ENCODE peak calls at places on chromosomes 16 and 17, in eight cellular contexts. E, I, N, Q, F, S, W and L are unnamed samples.

GRCh38 chr16:88634141-88634993 is 4.0 kb upstream of the IL17C start:
- DNase-seq in I (no peak), W (no peak), N (peak), S (no peak), E (peak), Q (peak), F (peak), L (peak)

GRCh38 chr16:29641561-29641960 is 21.5 kb upstream of the SPN start:
- DNase-seq in Q (no peak), W (no peak), S (peak), I (no peak), E (no peak), N (no peak), F (no peak), L (no peak)

GRCh38 chr16:71205482-71206131 is 24.9 kb downstream of the HYDIN start:
- DNase-seq in W (no peak), I (no peak), E (no peak), S (no peak), Q (no peak), N (no peak), F (peak), L (no peak)

GRCh38 chr16:57304169-57305061 is 19.9 kb upstream of the PLLP start:
- DNase-seq in N (peak), Q (no peak), S (peak), I (no peak), F (peak), W (peak), E (peak), L (no peak)

GRCh38 chr16:2857451-2858244 is at the start of gene PRSS22:
- DNase-seq in F (no peak), I (no peak), S (no peak), E (no peak), N (peak), Q (no peak), W (no peak), L (no peak)

GRCh38 chr17:9918352-9918751 is 13.3 kb upstream of the RCVRN start:
- DNase-seq in W (no peak), I (no peak), E (no peak), F (no peak), S (no peak), N (no peak), Q (no peak), L (no peak)

GRCh38 chr16:53782148-53782547 is 78.2 kb downstream of the FTO start:
- DNase-seq in S (no peak), N (no peak), F (no peak), E (no peak), I (no peak), W (no peak), Q (no peak), L (no peak)

GRCh38 chr17:31788956-31789355 is 70.1 kb downstream of the COPRS start:
- DNase-seq in N (no peak), F (no peak), E (no peak), I (no peak), W (no peak), Q (no peak), S (no peak), L (no peak)

GRCh38 chr16:83689385-83689831 is 118.4 kb upstream of the HSBP1 start:
- DNase-seq in F (no peak), W (peak), S (no peak), E (peak), I (peak), Q (no peak), N (no peak), L (no peak)

GRCh38 chr16:48384305-48384981 is 770 bp downstream of the SIAH1 start:
- DNase-seq in S (peak), E (peak), N (peak), W (peak), F (peak), I (no peak), Q (no peak), L (peak)

GRCh38 chr17:72205357-72205756 is 84.5 kb downstream of the SOX9 start:
- DNase-seq in E (no peak), W (peak), I (no peak), Q (no peak), S (no peak), F (no peak), N (no peak), L (no peak)

GRCh38 chr16:31537362-31537921 is 9.7 kb downstream of the AHSP start:
- DNase-seq in I (no peak), W (peak), Q (no peak), F (peak), S (no peak), E (no peak), N (no peak), L (no peak)

GRCh38 chr16:57799619-57800212 is 2.6 kb downstream of the KIFC3 start:
- DNase-seq in I (no peak), Q (no peak), S (no peak), W (no peak), N (peak), F (no peak), E (no peak), L (no peak)

GRCh38 chr17:21522755-21523154 is 146.6 kb downstream of the KCNJ12 start:
- DNase-seq in E (no peak), N (no peak), W (no peak), F (no peak), Q (no peak), S (no peak), I (no peak), L (no peak)

GRCh38 chr16:85395913-85396878 is 216.9 kb upstream of the GSE1 start:
- DNase-seq in F (no peak), W (no peak), S (no peak), N (peak), I (no peak), Q (no peak), E (peak), L (no peak)

GRCh38 chr17:65855675-65856074 is 294.2 kb upstream of the AXIN2 start:
- DNase-seq in F (no peak), N (no peak), I (no peak), Q (no peak), E (no peak), S (no peak), W (no peak), L (no peak)

GRCh38 chr16:30984669-30985400 is at the start of gene HSD3B7:
- DNase-seq in E (peak), F (peak), I (peak), N (peak), Q (peak), W (peak), S (peak), L (peak)

GRCh38 chr16:695355-696089 is 5.3 kb upstream of the WDR24 start:
- DNase-seq in N (peak), W (peak), S (no peak), I (no peak), E (no peak), F (no peak), Q (peak), L (no peak)

GRCh38 chr17:67024736-67025135 is 19.6 kb upstream of the CACNG1 start:
- DNase-seq in I (no peak), E (no peak), Q (no peak), S (no peak), N (no peak), F (no peak), W (no peak), L (no peak)

GRCh38 chr17:4583796-4584124 is 569 bp upstream of the SMTNL2 start:
- DNase-seq in S (no peak), E (peak), Q (no peak), W (peak), F (peak), I (no peak), N (no peak), L (peak)

GRCh38 chr16:54080524-54081008 is 206.0 kb downstream of the IRX3 start:
- DNase-seq in Q (no peak), F (no peak), S (peak), N (no peak), W (no peak), E (peak), I (no peak), L (no peak)

GRCh38 chr17:19410875-19411291 is at the start of gene RNF112:
- DNase-seq in I (no peak), S (no peak), Q (no peak), W (no peak), N (no peak), F (peak), E (peak), L (no peak)

GRCh38 chr16:29307598-29308507 is 98.7 kb downstream of the NPIPB11 start:
- DNase-seq in N (peak), S (peak), E (peak), W (no peak), Q (no peak), I (no peak), F (no peak), L (no peak)

GRCh38 chr17:20234266-20234665 is 225.1 kb downstream of the SPECC1 start:
- DNase-seq in W (no peak), F (no peak), I (no peak), S (no peak), Q (peak), E (no peak), N (no peak), L (no peak)

GRCh38 chr17:64160378-64160777 is 30.4 kb upstream of the ERN1 start:
- DNase-seq in Q (no peak), S (no peak), I (no peak), E (no peak), W (no peak), N (no peak), F (no peak), L (no peak)

GRCh38 chr17:65588194-65588808 is 26.9 kb upstream of the AXIN2 start:
- DNase-seq in I (no peak), Q (no peak), E (peak), W (no peak), F (peak), N (peak), S (peak), L (no peak)

GRCh38 chr17:67526700-67527099 is 149.6 kb downstream of the PITPNC1 start:
- DNase-seq in I (no peak), E (no peak), F (no peak), W (no peak), N (no peak), Q (no peak), S (no peak), L (no peak)

GRCh38 chr17:77391668-77392375 is 251.1 kb downstream of the SEC14L1 start:
- DNase-seq in E (peak), W (no peak), S (no peak), Q (peak), N (no peak), I (no peak), F (peak), L (no peak)

GRCh38 chr17:77131919-77132318 is 8.8 kb upstream of the SEC14L1 start:
- DNase-seq in Q (no peak), W (no peak), S (peak), N (no peak), I (no peak), F (peak), E (peak), L (no peak)

GRCh38 chr16:70410736-70411135 is 28.2 kb downstream of the ST3GAL2 start:
- DNase-seq in E (no peak), W (no peak), N (no peak), Q (no peak), I (no peak), S (no peak), F (no peak), L (no peak)

GRCh38 chr17:17063546-17064122 is 21.4 kb downstream of the MPRIP start:
- DNase-seq in W (no peak), S (no peak), I (no peak), Q (peak), N (no peak), E (peak), F (peak), L (no peak)

GRCh38 chr16:14007460-14007859 is 63.7 kb upstream of the MRTFB start:
- DNase-seq in S (no peak), W (no peak), Q (no peak), F (no peak), I (no peak), E (peak), N (no peak), L (no peak)

DNA sequence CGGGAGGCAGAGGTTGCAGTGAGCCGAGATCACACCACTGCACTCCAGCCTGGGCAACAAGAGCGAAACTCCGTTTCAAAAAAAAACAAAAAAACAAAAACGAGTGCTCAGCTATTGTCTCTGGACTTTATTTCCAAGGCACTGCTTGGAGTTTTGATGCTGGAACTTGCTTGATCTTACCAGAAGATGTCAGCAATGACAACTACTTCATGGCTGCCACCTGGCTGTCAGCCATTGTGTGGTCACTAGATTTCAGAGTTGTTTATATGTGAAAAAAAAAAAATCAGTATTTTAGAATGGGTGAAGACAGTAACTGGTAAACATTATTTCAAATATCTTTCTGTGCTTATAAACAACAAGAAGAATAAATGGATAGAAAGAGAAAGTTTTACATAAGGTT is 26.3 kb upstream of the OR4D1 start:
- DNase-seq in F (no peak), W (no peak), S (peak), E (peak), N (no peak), I (no peak), Q (peak), L (no peak)
- TF ChIP-seq CTCF in F (no peak), W (peak), S (peak), E (peak), N (no peak), I (no peak), Q (peak), L (no peak)

GRCh38 chr16:8903004-8903403 is 20.9 kb downstream of the LITAFD start:
- DNase-seq in I (no peak), Q (no peak), S (no peak), W (no peak), N (no peak), E (no peak), F (no peak), L (no peak)

GRCh38 chr16:8901318-8901861 is 19.2 kb downstream of the LITAFD start:
- DNase-seq in S (no peak), W (no peak), I (no peak), E (no peak), Q (no peak), N (no peak), F (no peak), L (no peak)

GRCh38 chr16:8900343-8900742 is 18.2 kb downstream of the LITAFD start:
- DNase-seq in F (no peak), S (no peak), I (no peak), E (no peak), N (no peak), W (no peak), Q (no peak), L (no peak)

GRCh38 chr16:8898660-8899318 is 16.6 kb downstream of the LITAFD start:
- DNase-seq in F (no peak), S (no peak), I (no peak), Q (no peak), N (no peak), E (no peak), W (no peak), L (no peak)

DNA sequence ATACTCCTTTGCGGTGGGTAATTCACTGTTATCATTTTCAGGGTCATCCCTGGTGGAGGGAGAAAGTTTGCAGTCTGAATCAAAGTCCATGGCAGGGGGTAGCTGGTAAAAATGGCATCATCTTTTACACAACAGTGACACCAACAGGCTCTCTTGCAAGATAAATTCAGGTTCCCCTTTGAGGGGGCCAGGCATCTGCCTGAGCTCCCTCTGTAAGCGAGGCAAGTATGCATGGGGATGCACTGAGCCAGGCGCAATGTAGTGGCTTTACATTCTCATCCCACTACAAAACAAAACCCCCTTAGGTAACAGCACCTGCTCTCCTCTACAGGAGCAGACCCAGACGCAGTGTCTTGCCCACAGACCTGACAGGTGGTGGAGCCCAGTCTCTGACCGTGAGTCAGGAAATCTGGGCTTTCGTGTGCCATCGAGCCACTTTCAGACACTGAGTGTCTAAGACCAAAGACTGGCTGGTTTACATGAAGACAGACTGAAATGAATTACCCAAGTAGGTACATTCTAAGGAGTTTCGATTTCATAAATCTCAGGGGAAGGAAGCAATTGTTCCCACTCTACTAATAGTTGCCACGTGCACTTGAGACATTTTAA is 17.7 kb downstream of the LITAFD start:
- DNase-seq in F (no peak), Q (no peak), I (no peak), S (no peak), W (no peak), E (no peak), N (no peak), L (no peak)
- TF ChIP-seq CTCF in F (no peak), Q (no peak), I (no peak), S (peak), W (no peak), E (no peak), N (no peak), L (no peak)

GRCh38 chr16:25143898-25144297 is 32.4 kb downstream of the LCMT1 start:
- DNase-seq in S (no peak), W (no peak), N (no peak), E (no peak), I (no peak), Q (no peak), F (no peak), L (peak)
- TF ChIP-seq CTCF in S (peak), W (peak), N (peak), E (peak), I (no peak), Q (no peak), F (peak), L (peak)

DNA sequence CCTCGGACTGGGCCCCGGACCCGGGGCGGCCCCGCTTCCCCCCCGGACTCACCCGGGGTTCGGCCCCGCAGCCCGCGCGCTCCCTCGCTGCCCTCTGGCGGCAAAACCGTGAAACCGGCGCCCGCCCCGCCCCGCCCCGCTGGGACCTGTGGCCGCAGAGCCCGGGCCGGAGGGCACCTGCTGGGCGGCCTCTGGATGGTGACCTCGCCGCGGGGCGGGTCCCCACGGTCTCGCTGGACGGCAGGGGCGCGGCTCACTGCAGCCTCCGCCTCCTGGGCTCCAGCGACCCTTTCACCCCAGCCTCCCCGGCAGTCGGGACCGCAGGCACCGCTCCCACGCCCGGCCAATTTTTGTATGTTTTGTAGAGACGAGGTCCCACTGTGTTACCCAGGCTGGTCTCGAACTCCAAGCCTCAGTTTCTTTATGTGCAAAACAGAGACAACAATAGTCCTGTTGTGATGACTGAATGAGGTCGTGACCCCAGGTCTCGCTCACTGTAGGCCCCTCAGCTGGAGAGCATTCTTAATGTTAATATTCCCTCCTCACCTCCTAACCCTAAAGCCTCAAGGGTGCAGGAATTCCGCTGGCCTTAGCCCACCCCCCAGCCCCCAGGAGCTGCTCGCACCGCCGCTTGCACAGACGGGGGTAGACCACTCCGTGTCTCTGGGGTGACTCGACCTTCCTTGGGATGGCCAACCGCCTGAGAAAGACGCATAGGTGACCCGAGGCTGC is 33.7 kb upstream of the RPH3AL start:
- DNase-seq in Q (peak), E (peak), W (peak), I (no peak), N (peak), S (peak), F (peak), L (peak)
- TF ChIP-seq CTCF in Q (peak), E (peak), W (peak), I (no peak), N (peak), S (peak), F (peak), L (peak)

GRCh38 chr17:416293-417206 is 63.9 kb upstream of the RPH3AL start:
- DNase-seq in N (peak), Q (no peak), S (no peak), W (no peak), E (no peak), F (no peak), I (no peak), L (no peak)
- TF ChIP-seq CTCF in N (no peak), Q (no peak), S (no peak), W (no peak), E (no peak), F (no peak), I (no peak), L (no peak)

GRCh38 chr17:44386182-44386525 is 3.3 kb downstream of the ITGA2B start:
- DNase-seq in I (no peak), F (no peak), S (no peak), W (no peak), E (no peak), N (no peak), Q (no peak), L (no peak)

GRCh38 chr17:44384281-44384822 is 5.1 kb downstream of the ITGA2B start:
- DNase-seq in Q (no peak), W (no peak), N (no peak), I (no peak), F (no peak), S (no peak), E (no peak), L (peak)

GRCh38 chr17:44384823-44385286 is 4.6 kb downstream of the ITGA2B start:
- DNase-seq in F (no peak), S (no peak), N (no peak), E (no peak), Q (no peak), I (no peak), W (peak), L (no peak)

GRCh38 chr17:44383861-44384260 is 5.6 kb downstream of the ITGA2B start:
- DNase-seq in I (no peak), Q (no peak), S (no peak), W (no peak), E (no peak), N (no peak), F (no peak), L (no peak)

GRCh38 chr17:44385287-44386181 is 3.9 kb downstream of the ITGA2B start:
- DNase-seq in I (peak), E (peak), F (peak), S (peak), Q (peak), N (peak), W (peak), L (peak)
- TF ChIP-seq CTCF in I (no peak), E (peak), F (no peak), S (peak), Q (no peak), N (no peak), W (peak), L (no peak)

GRCh38 chr17:7932949-7933348 is 943 bp downstream of the CNTROB start:
- DNase-seq in E (peak), S (peak), F (peak), I (peak), N (peak), Q (peak), W (peak), L (peak)
- TF ChIP-seq CTCF in E (peak), S (peak), F (no peak), I (no peak), N (no peak), Q (no peak), W (peak), L (no peak)

GRCh38 chr17:59332890-59333377 is 1.5 kb downstream of the YPEL2 start:
- DNase-seq in F (peak), Q (no peak), E (peak), W (no peak), N (no peak), I (no peak), S (no peak), L (no peak)
- TF ChIP-seq CTCF in F (no peak), Q (no peak), E (no peak), W (no peak), N (no peak), I (no peak), S (no peak), L (no peak)

GRCh38 chr17:60139438-60140285 is 10.1 kb upstream of the CA4 start:
- DNase-seq in E (peak), I (no peak), N (peak), Q (peak), F (peak), W (peak), S (peak), L (peak)
- TF ChIP-seq CTCF in E (peak), I (peak), N (peak), Q (peak), F (peak), W (peak), S (peak), L (no peak)